ENCODE peak calls at places on chromosomes 12 and 14, in five cellular contexts. Q, T, N, P and C are unnamed samples.

GRCh38 chr12:106586535-106586802 is 3.7 kb downstream of the RFX4 start:
- DNase-seq in Q (no peak), T (no peak), N (no peak), P (peak; percentile 56), C (no peak)

GRCh38 chr12:15274561-15274967 is 47.7 kb upstream of the PTPRO start:
- DNase-seq in Q (no peak), T (no peak), N (peak; percentile 19), P (no peak), C (no peak)

GRCh38 chr12:19967486-19967885 is 400.9 kb upstream of the PDE3A start:
- DNase-seq in Q (no peak), T (no peak), N (peak; percentile 75), P (no peak), C (peak; percentile 99)

GRCh38 chr14:22379727-22380126 is 209.3 kb downstream of the DAD1 start:
- DNase-seq in Q (no peak), T (no peak), N (no peak), P (no peak), C (no peak)

GRCh38 chr12:18549598-18549997 is 188.2 kb downstream of the PLCZ1 start:
- DNase-seq in Q (no peak), T (no peak), N (no peak), P (peak; percentile 61), C (no peak)

GRCh38 chr12:113111247-113111646 is 24.3 kb downstream of the RASAL1 start:
- DNase-seq in Q (no peak), T (no peak), N (no peak), P (no peak), C (no peak)

GRCh38 chr14:45798659-45799058 is 545.7 kb upstream of the MIS18BP1 start:
- DNase-seq in Q (no peak), T (no peak), N (no peak), P (no peak), C (no peak)

GRCh38 chr12:121536058-121536928 is 44.5 kb downstream of the KDM2B start:
- DNase-seq in Q (no peak), T (peak; percentile 86), N (peak; percentile 85), P (peak; percentile 91), C (peak; percentile 83)

GRCh38 chr12:44389038-44389437 is 487.1 kb downstream of the NELL2 start:
- DNase-seq in Q (no peak), T (no peak), N (no peak), P (no peak), C (no peak)

GRCh38 chr12:57461326-57461903 is 1.8 kb downstream of the GLI1 start:
- DNase-seq in Q (no peak), T (peak; percentile 80), N (peak; percentile 89), P (peak; percentile 95), C (peak; percentile 70)

GRCh38 chr12:68020699-68021098 is 31.5 kb downstream of the IFNG-AS1 start:
- DNase-seq in Q (no peak), T (no peak), N (no peak), P (no peak), C (no peak)

DNA sequence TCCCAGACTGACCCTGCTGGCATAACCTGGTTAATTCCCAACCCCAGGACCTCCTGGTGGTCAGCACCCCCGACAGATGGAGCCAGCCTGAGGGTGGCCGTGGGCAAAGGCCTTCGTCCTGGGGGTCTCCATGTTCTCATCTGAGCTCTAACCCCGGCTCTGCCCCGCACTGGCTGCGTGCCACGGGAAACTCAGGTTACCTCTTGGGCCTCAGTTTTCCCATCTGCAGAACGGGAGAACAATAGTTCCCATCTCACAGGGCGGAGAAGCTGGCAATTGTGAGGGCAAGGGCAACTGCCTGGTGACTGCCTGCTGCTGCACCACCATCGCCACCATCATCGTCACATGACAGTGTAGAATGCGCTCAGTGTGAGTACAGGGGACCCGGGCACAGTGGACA is 77.9 kb downstream of the RFLNA start:
- DNase-seq in Q (no peak), T (no peak), N (no peak), P (no peak), C (no peak)
- H4K20me1 ChIP-seq in Q (no peaks in the 10 kb centered on the region), T (peaks cover 9% of the 10 kb centered on the region), N (peaks cover 17% of the 10 kb centered on the region), P (peaks cover 3% of the 10 kb centered on the region), C (no peaks in the 10 kb centered on the region)

DNA sequence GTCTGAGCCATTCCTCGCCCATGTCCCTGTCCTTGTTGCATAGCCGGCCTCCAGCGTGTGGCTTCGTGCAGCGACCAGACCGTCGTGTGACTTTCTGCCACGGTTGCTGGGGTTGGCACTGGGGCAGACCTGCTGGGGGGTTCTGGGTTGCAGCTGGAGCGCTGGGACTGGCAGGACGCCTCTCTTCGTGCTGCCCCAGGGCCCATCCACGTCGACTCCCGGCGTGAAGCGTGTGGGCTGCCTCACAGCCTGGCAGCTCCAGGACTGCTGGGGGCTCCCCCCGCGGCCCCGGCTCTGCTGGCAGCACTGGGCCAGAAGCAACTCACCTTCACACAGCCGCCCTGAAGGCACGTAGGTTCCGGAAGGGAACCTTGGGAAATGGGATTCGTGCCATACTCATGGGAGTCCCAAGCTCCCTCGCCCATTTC is 52.0 kb downstream of the GALNT9 start:
- DNase-seq in Q (no peak), T (no peak), N (no peak), P (no peak), C (no peak)
- H3K27me3 ChIP-seq in Q (no peaks in the 10 kb centered on the region), T (peaks cover 76% of the 10 kb centered on the region), N (peaks cover 14% of the 10 kb centered on the region), P (no peaks in the 10 kb centered on the region), C (peaks cover 12% of the 10 kb centered on the region)

GRCh38 chr12:3168223-3168770 is 91.1 kb downstream of the TSPAN9 start:
- DNase-seq in Q (no peak), T (no peak), N (no peak), P (no peak), C (peak; percentile 12)

GRCh38 chr12:3168775-3169221 is 91.6 kb downstream of the TSPAN9 start:
- DNase-seq in Q (peak; percentile 72), T (no peak), N (peak; percentile 91), P (no peak), C (peak; percentile 83)

GRCh38 chr12:3171195-3171591 is 94.0 kb downstream of the TSPAN9 start:
- DNase-seq in Q (no peak), T (no peak), N (peak; percentile 47), P (no peak), C (peak; percentile 34)

GRCh38 chr12:3172124-3173007 is 95.2 kb downstream of the TSPAN9 start:
- DNase-seq in Q (no peak), T (no peak), N (no peak), P (peak; percentile 44), C (no peak)

GRCh38 chr12:3170423-3171194 is 93.4 kb downstream of the TSPAN9 start:
- DNase-seq in Q (peak; percentile 67), T (no peak), N (peak; percentile 66), P (no peak), C (peak; percentile 88)
- H3K4me3 ChIP-seq in Q (peak overlapping the region; percentile 14), T (no peak overlapping the region), N (no peak overlapping the region), P (no peak overlapping the region), C (no peak overlapping the region)

DNA sequence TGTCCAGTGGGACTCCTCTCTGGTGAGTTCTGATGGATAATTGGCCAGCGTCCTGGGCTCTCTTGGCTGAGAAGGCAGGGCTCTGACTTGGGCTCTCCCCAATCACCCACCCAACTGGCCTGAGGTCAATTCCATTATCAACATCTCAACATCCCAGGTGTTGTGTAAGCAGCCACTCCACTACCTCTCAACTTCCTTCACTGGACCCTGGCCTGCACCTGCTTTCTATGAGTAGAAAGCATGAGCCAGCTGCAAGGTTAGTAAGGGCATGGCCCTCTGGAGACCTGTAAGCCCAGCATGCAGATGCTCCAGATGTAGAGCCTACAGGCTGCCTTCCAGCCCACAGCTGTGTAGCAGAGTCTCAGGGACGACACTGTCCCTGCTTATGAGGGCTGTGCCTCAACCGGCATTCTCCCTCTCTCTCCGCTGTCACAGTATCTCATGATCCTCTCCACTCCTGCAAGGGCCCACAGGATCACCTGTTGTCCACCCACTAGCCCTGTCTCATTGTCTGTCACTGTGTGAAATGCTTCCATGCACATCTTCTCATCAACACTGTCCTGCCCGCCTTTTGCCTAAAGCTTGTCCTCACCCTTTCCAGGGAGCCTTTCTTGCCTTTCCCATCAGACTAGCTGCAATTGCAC is 5.4 kb upstream of the KRT81 start:
- DNase-seq in Q (no peak), T (no peak), N (no peak), P (no peak), C (no peak)
- H4K20me1 ChIP-seq in Q (no peaks in the 10 kb centered on the region), T (no peaks in the 10 kb centered on the region), N (no peaks in the 10 kb centered on the region), P (no peaks in the 10 kb centered on the region), C (no peaks in the 10 kb centered on the region)

DNA sequence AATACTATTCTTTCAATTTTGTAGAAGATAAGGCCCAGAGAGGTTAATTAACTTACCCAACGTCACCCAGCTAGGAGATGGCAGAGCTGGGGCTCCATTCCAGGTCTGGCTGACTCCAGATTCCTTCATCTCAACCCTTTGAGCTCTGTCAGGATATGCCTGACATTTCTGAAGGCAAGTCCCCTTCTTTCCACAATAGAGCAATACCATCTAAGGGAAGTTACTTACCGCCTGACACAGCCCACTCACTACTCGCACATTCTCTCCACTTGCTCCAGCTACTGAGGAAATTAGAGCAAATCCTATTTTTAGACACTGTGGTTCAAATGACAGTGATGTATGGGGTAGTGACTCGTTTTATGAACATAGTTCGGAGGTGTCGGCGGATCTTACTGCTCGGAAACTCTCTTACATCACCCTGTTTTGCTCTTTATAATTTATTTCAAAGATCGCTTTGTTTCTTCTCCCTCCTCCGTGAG is 2.1 kb upstream of the WSCD2 start:
- DNase-seq in Q (no peak), T (no peak), N (no peak), P (no peak), C (no peak)
- H3K27me3 ChIP-seq in Q (peaks cover 69% of the 10 kb centered on the region), T (no peaks in the 10 kb centered on the region), N (peaks cover 45% of the 10 kb centered on the region), P (peaks cover 26% of the 10 kb centered on the region), C (no peaks in the 10 kb centered on the region)

GRCh38 chr12:124544311-124544970 is 23.0 kb downstream of the NCOR2 start:
- DNase-seq in Q (no peak), T (no peak), N (no peak), P (no peak), C (no peak)
- H3K4me3 ChIP-seq in Q (no peak overlapping the region), T (no peak overlapping the region), N (no peak overlapping the region), P (no peak overlapping the region), C (no peak overlapping the region)